ENCODE peak calls at places on chromosomes 4 and X, in ten cellular contexts. One of them, this sample, is unnamed.

GRCh38 chr4:3313139-3313538 is 20.3 kb downstream of the RGS12 start:
- DNase-seq in upper lobe of left lung: no peak
- DNase-seq in adrenal gland: no peak
- DNase-seq in vagina: no peak
- DNase-seq in spleen: peak; percentile 32
- DNase-seq in A549: no peak
- DNase-seq in NB4: no peak
- DNase-seq in gastrocnemius medialis: no peak
- DNase-seq in right lobe of liver: peak; percentile 11
- DNase-seq in suprapubic skin: peak; percentile 13
- DNase-seq in this sample: no peak

GRCh38 chrX:111511477-111511876 is at the start of gene SERTM2:
- DNase-seq in suprapubic skin: no peak
- DNase-seq in NB4: peak; percentile 26
- DNase-seq in upper lobe of left lung: no peak
- DNase-seq in right lobe of liver: no peak
- DNase-seq in spleen: no peak
- DNase-seq in A549: no peak
- DNase-seq in adrenal gland: no peak
- DNase-seq in gastrocnemius medialis: no peak
- DNase-seq in vagina: no peak
- DNase-seq in this sample: no peak

GRCh38 chrX:14865201-14865600 is 7.7 kb downstream of the FANCB start:
- DNase-seq in spleen: no peak
- DNase-seq in suprapubic skin: no peak
- DNase-seq in A549: no peak
- DNase-seq in adrenal gland: no peak
- DNase-seq in gastrocnemius medialis: no peak
- DNase-seq in right lobe of liver: no peak
- DNase-seq in NB4: no peak
- DNase-seq in vagina: no peak
- DNase-seq in upper lobe of left lung: no peak
- DNase-seq in this sample: no peak

GRCh38 chr4:161320377-161320776 is 843.4 kb downstream of the FSTL5 start:
- DNase-seq in spleen: no peak
- DNase-seq in upper lobe of left lung: no peak
- DNase-seq in adrenal gland: no peak
- DNase-seq in NB4: peak; percentile 55
- DNase-seq in suprapubic skin: no peak
- DNase-seq in vagina: no peak
- DNase-seq in right lobe of liver: no peak
- DNase-seq in A549: peak; percentile 2
- DNase-seq in gastrocnemius medialis: no peak
- DNase-seq in this sample: no peak

GRCh38 chr4:110270492-110271197 is 72.2 kb upstream of the ELOVL6 start:
- DNase-seq in vagina: no peak
- DNase-seq in upper lobe of left lung: no peak
- DNase-seq in suprapubic skin: no peak
- DNase-seq in right lobe of liver: no peak
- DNase-seq in gastrocnemius medialis: no peak
- DNase-seq in adrenal gland: no peak
- DNase-seq in NB4: peak; percentile 14
- DNase-seq in spleen: no peak
- DNase-seq in A549: no peak
- DNase-seq in this sample: no peak

GRCh38 chr4:25817059-25817681 is 45.6 kb downstream of the SEL1L3 start:
- DNase-seq in upper lobe of left lung: no peak
- DNase-seq in NB4: no peak
- DNase-seq in suprapubic skin: no peak
- DNase-seq in gastrocnemius medialis: no peak
- DNase-seq in adrenal gland: no peak
- DNase-seq in spleen: no peak
- DNase-seq in right lobe of liver: no peak
- DNase-seq in vagina: no peak
- DNase-seq in A549: no peak
- DNase-seq in this sample: no peak

GRCh38 chrX:153670748-153671588 is 2.6 kb downstream of the PNCK start:
- DNase-seq in gastrocnemius medialis: no peak
- DNase-seq in upper lobe of left lung: no peak
- DNase-seq in right lobe of liver: peak; percentile 50
- DNase-seq in adrenal gland: no peak
- DNase-seq in spleen: peak; percentile 64
- DNase-seq in A549: no peak
- DNase-seq in vagina: no peak
- DNase-seq in suprapubic skin: no peak
- DNase-seq in NB4: no peak
- DNase-seq in this sample: peak; percentile 20

GRCh38 chrX:103310592-103311400 is at the start of gene BEX2:
- DNase-seq in right lobe of liver: peak; percentile 72
- DNase-seq in suprapubic skin: peak; percentile 66
- DNase-seq in gastrocnemius medialis: peak; percentile 28
- DNase-seq in spleen: peak; percentile 93
- DNase-seq in vagina: no peak
- DNase-seq in upper lobe of left lung: peak; percentile 86
- DNase-seq in adrenal gland: peak; percentile 93
- DNase-seq in A549: peak; percentile 72
- DNase-seq in NB4: no peak
- DNase-seq in this sample: peak; percentile 76

GRCh38 chr4:76624271-76624681 is 189.2 kb downstream of the SHROOM3 start:
- DNase-seq in spleen: no peak
- DNase-seq in NB4: no peak
- DNase-seq in A549: no peak
- DNase-seq in upper lobe of left lung: peak; percentile 36
- DNase-seq in right lobe of liver: no peak
- DNase-seq in adrenal gland: peak; percentile 80
- DNase-seq in suprapubic skin: no peak
- DNase-seq in vagina: no peak
- DNase-seq in gastrocnemius medialis: no peak
- DNase-seq in this sample: no peak

GRCh38 chr4:79585834-79586233 is 177.8 kb upstream of the GK2 start:
- DNase-seq in adrenal gland: no peak
- DNase-seq in suprapubic skin: no peak
- DNase-seq in right lobe of liver: no peak
- DNase-seq in vagina: no peak
- DNase-seq in A549: no peak
- DNase-seq in gastrocnemius medialis: no peak
- DNase-seq in spleen: no peak
- DNase-seq in NB4: no peak
- DNase-seq in upper lobe of left lung: no peak
- DNase-seq in this sample: no peak

GRCh38 chr4:22514001-22514400 is 1.9 kb downstream of the ADGRA3 start:
- DNase-seq in vagina: no peak
- DNase-seq in A549: peak; percentile 6
- DNase-seq in NB4: no peak
- DNase-seq in right lobe of liver: no peak
- DNase-seq in spleen: no peak
- DNase-seq in suprapubic skin: no peak
- DNase-seq in upper lobe of left lung: no peak
- DNase-seq in adrenal gland: no peak
- DNase-seq in gastrocnemius medialis: no peak
- DNase-seq in this sample: no peak

GRCh38 chrX:110418220-110418856 is 59.7 kb downstream of the RTL9 start:
- DNase-seq in upper lobe of left lung: peak; percentile 66
- DNase-seq in A549: peak; percentile 59
- DNase-seq in right lobe of liver: no peak
- DNase-seq in adrenal gland: peak; percentile 59
- DNase-seq in NB4: peak; percentile 5
- DNase-seq in suprapubic skin: no peak
- DNase-seq in vagina: no peak
- DNase-seq in gastrocnemius medialis: no peak
- DNase-seq in spleen: no peak
- DNase-seq in this sample: no peak

GRCh38 chr4:131054489-131055019 is 1958.6 kb downstream of the C4orf33 start:
- DNase-seq in NB4: peak; percentile 10
- DNase-seq in spleen: no peak
- DNase-seq in vagina: no peak
- DNase-seq in gastrocnemius medialis: no peak
- DNase-seq in upper lobe of left lung: no peak
- DNase-seq in adrenal gland: no peak
- DNase-seq in suprapubic skin: no peak
- DNase-seq in right lobe of liver: no peak
- DNase-seq in A549: no peak
- DNase-seq in this sample: no peak

GRCh38 chr4:98474408-98474844 is 184.0 kb downstream of the TSPAN5 start:
- DNase-seq in upper lobe of left lung: no peak
- DNase-seq in NB4: peak; percentile 81
- DNase-seq in adrenal gland: no peak
- DNase-seq in vagina: no peak
- DNase-seq in right lobe of liver: no peak
- DNase-seq in spleen: no peak
- DNase-seq in A549: no peak
- DNase-seq in gastrocnemius medialis: no peak
- DNase-seq in suprapubic skin: no peak
- DNase-seq in this sample: no peak

DNA sequence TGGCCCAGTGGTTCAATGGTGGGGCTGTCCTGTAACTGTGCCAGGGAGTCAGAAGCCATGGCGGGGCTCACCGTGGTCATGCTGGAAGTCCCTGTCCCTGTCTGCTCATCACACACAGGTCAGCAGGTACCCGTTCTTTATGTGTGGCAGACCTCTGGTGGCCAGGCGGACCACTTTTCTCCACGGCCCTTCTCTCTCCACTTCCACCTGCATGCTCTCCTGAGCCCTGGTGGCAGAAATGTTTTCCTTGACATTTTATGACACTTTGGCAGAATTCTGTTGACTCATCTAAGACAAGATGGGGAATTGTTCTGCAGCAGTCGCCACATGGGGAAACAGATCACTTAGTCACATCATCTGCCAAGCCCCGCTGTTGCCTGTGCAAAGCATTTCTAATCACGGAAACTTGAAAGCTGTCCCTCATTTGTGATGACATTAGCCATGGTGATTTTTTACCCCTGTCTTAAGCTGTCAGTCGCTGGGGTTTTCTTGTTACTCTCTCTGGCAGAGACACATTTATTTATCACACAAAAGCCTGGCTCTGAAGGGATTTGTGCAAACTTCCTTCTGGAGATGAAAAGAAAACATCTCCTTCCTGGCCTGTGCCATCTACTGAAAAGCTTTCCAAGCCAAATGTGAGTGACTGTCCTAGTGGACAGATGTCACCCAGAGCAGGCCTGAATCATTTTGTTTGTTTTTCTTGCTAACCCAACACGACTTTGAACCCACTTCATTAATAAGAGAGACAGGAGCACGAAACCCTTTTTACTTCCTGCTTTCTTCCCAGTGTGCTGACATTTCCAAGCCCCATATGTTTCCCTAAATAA is 38.8 kb upstream of the STIM2 start:
- DNase-seq in adrenal gland: no peak
- DNase-seq in spleen: no peak
- DNase-seq in A549: no peak
- DNase-seq in gastrocnemius medialis: no peak
- DNase-seq in NB4: peak; percentile 39
- DNase-seq in suprapubic skin: no peak
- DNase-seq in vagina: no peak
- DNase-seq in right lobe of liver: no peak
- DNase-seq in upper lobe of left lung: no peak
- DNase-seq in this sample: no peak
- TF ChIP-seq CTCF in adrenal gland: no peak
- TF ChIP-seq CTCF in spleen: no peak
- TF ChIP-seq CTCF in A549: no peak
- TF ChIP-seq CTCF in gastrocnemius medialis: no peak
- TF ChIP-seq CTCF in NB4: no peak
- TF ChIP-seq CTCF in suprapubic skin: no peak
- TF ChIP-seq CTCF in vagina: no peak
- TF ChIP-seq CTCF in right lobe of liver: no peak
- TF ChIP-seq CTCF in upper lobe of left lung: no peak
- TF ChIP-seq CTCF in this sample: no peak

GRCh38 chrX:2325076-2325784 is 175.5 kb downstream of the DHRSX start:
- DNase-seq in adrenal gland: peak; percentile 90
- DNase-seq in upper lobe of left lung: peak; percentile 90
- DNase-seq in suprapubic skin: peak; percentile 83
- DNase-seq in gastrocnemius medialis: peak; percentile 79
- DNase-seq in NB4: no peak
- DNase-seq in vagina: no peak
- DNase-seq in A549: no peak
- DNase-seq in right lobe of liver: peak; percentile 76
- DNase-seq in spleen: peak; percentile 92
- DNase-seq in this sample: peak; percentile 83
- TF ChIP-seq POLR2A in adrenal gland: no peak
- TF ChIP-seq POLR2A in upper lobe of left lung: no peak
- TF ChIP-seq POLR2A in suprapubic skin: no peak
- TF ChIP-seq POLR2A in gastrocnemius medialis: no peak
- TF ChIP-seq POLR2A in NB4: no peak
- TF ChIP-seq POLR2A in vagina: no peak
- TF ChIP-seq POLR2A in A549: no peak
- TF ChIP-seq POLR2A in right lobe of liver: no peak
- TF ChIP-seq POLR2A in spleen: no peak
- TF ChIP-seq POLR2A in this sample: no peak

DNA sequence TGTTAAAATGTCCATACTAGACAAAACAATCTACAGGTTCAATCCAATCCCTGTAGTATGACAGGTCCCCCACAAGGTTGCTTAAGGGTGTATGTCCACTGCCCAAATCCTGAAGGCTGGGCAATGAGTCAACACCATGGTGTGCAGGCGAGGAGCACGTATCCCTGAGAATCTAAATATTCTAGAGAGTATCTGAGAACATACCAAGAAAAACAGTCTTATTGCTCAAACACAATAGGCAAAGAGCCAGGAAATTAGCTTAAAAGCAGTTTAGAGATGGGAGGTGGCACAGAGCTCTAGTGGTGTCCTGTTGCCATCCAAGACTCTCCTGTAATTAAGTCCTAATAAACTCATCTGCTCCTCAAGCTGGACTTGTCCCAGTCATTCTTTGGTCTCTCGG is 37.0 kb downstream of the RCHY1 start:
- DNase-seq in upper lobe of left lung: no peak
- DNase-seq in adrenal gland: no peak
- DNase-seq in NB4: no peak
- DNase-seq in gastrocnemius medialis: no peak
- DNase-seq in vagina: no peak
- DNase-seq in right lobe of liver: no peak
- DNase-seq in suprapubic skin: no peak
- DNase-seq in A549: no peak
- DNase-seq in spleen: no peak
- DNase-seq in this sample: no peak
- TF ChIP-seq CTCF in upper lobe of left lung: no peak
- TF ChIP-seq CTCF in adrenal gland: no peak
- TF ChIP-seq CTCF in NB4: no peak
- TF ChIP-seq CTCF in gastrocnemius medialis: no peak
- TF ChIP-seq CTCF in vagina: no peak
- TF ChIP-seq CTCF in right lobe of liver: no peak
- TF ChIP-seq CTCF in suprapubic skin: no peak
- TF ChIP-seq CTCF in A549: no peak
- TF ChIP-seq CTCF in spleen: no peak
- TF ChIP-seq CTCF in this sample: no peak

GRCh38 chrX:71117358-71117757 is 1.0 kb upstream of the MED12 start:
- DNase-seq in A549: no peak
- DNase-seq in adrenal gland: no peak
- DNase-seq in vagina: no peak
- DNase-seq in upper lobe of left lung: no peak
- DNase-seq in NB4: no peak
- DNase-seq in right lobe of liver: no peak
- DNase-seq in gastrocnemius medialis: no peak
- DNase-seq in suprapubic skin: no peak
- DNase-seq in spleen: no peak
- DNase-seq in this sample: no peak

GRCh38 chrX:71118985-71119535 is 664 bp downstream of the MED12 start:
- DNase-seq in upper lobe of left lung: no peak
- DNase-seq in A549: no peak
- DNase-seq in NB4: no peak
- DNase-seq in suprapubic skin: no peak
- DNase-seq in vagina: no peak
- DNase-seq in spleen: no peak
- DNase-seq in gastrocnemius medialis: no peak
- DNase-seq in adrenal gland: no peak
- DNase-seq in right lobe of liver: no peak
- DNase-seq in this sample: no peak

GRCh38 chrX:71118032-71118984 is at the start of gene MED12:
- DNase-seq in adrenal gland: peak; percentile 93
- DNase-seq in vagina: no peak
- DNase-seq in suprapubic skin: peak; percentile 85
- DNase-seq in A549: peak; percentile 66
- DNase-seq in gastrocnemius medialis: peak; percentile 77
- DNase-seq in right lobe of liver: peak; percentile 85
- DNase-seq in NB4: peak; percentile 88
- DNase-seq in upper lobe of left lung: peak; percentile 82
- DNase-seq in spleen: peak; percentile 94
- DNase-seq in this sample: peak; percentile 74
- TF ChIP-seq POLR2A in adrenal gland: peak; percentile 51
- TF ChIP-seq POLR2A in vagina: no peak
- TF ChIP-seq POLR2A in suprapubic skin: no peak
- TF ChIP-seq POLR2A in A549: peak; percentile 61
- TF ChIP-seq POLR2A in gastrocnemius medialis: peak; percentile 17
- TF ChIP-seq POLR2A in right lobe of liver: no peak
- TF ChIP-seq POLR2A in NB4: peak; percentile 61
- TF ChIP-seq POLR2A in upper lobe of left lung: no peak
- TF ChIP-seq POLR2A in spleen: no peak
- TF ChIP-seq POLR2A in this sample: no peak

This sample was measured in breast epithelium.